ENCODE peak calls at places on chromosomes 6 and 20, in five cellular contexts. U, X, J, K and G are unnamed samples.
A peak's percentile ranks its signal among the peaks of the same experiment; 100 is the strongest.

GRCh38 chr6:11595903-11596302 is 58.4 kb downstream of the TMEM170B start:
- DNase-seq in K (no peak), J (no peak), X (no peak), U (no peak), G (no peak)

GRCh38 chr20:37315293-37316110 is 26.0 kb downstream of the MANBAL start:
- DNase-seq in K (peak; percentile 76), J (no peak), U (peak; percentile 93), X (no peak), G (peak; percentile 59)

GRCh38 chr6:32222333-32223230 is 1.3 kb downstream of the NOTCH4 start:
- DNase-seq in U (no peak), J (no peak), X (no peak), K (no peak), G (no peak)

GRCh38 chr20:2756056-2756611 is 44.3 kb downstream of the CPXM1 start:
- DNase-seq in J (no peak), U (no peak), X (no peak), K (no peak), G (peak; percentile 62)

GRCh38 chr6:106973018-106973840 is 1.3 kb downstream of the CD24 start:
- DNase-seq in K (peak; percentile 54), U (peak; percentile 73), J (no peak), X (no peak), G (peak; percentile 59)

GRCh38 chr6:70520575-70520974 is 46.2 kb upstream of the SDHAF4 start:
- DNase-seq in U (no peak), X (no peak), K (no peak), J (peak; percentile 11), G (peak; percentile 22)

GRCh38 chr6:142011775-142012174 is 121.0 kb upstream of the GJE1 start:
- DNase-seq in U (no peak), X (no peak), J (no peak), K (no peak), G (no peak)

GRCh38 chr20:10453241-10453640 is 18.1 kb downstream of the SLX4IP start:
- DNase-seq in J (peak; percentile 78), U (no peak), K (no peak), X (peak; percentile 95), G (no peak)

GRCh38 chr6:11160199-11160598 is 48.7 kb upstream of the ERVFRD-1 start:
- DNase-seq in X (no peak), K (no peak), U (no peak), J (no peak), G (no peak)

GRCh38 chr6:134888316-134888715 is 61.6 kb downstream of the ALDH8A1 start:
- DNase-seq in K (no peak), J (no peak), U (no peak), X (no peak), G (no peak)

GRCh38 chr20:5910192-5910591 is 40.1 kb downstream of the TRMT6 start:
- DNase-seq in U (no peak), X (no peak), K (no peak), J (no peak), G (no peak)

GRCh38 chr20:14580426-14581074 is 243.1 kb upstream of the FLRT3 start:
- DNase-seq in J (peak; percentile 9), X (no peak), U (no peak), K (no peak), G (no peak)

GRCh38 chr6:111254779-111255166 is 167.5 kb downstream of the SLC16A10 start:
- DNase-seq in K (no peak), X (no peak), U (no peak), J (no peak), G (no peak)

GRCh38 chr20:3046677-3047462 is 1.0 kb downstream of the MRPS26 start:
- DNase-seq in K (peak; percentile 19), U (no peak), X (no peak), J (no peak), G (peak; percentile 50)

GRCh38 chr6:18680842-18681241 is 293.7 kb downstream of the RNF144B start:
- DNase-seq in J (no peak), U (no peak), X (no peak), K (no peak), G (no peak)

GRCh38 chr6:33809619-33810018 is 5.8 kb upstream of the MLN start:
- DNase-seq in U (peak; percentile 45), J (no peak), X (no peak), K (no peak), G (no peak)

GRCh38 chr6:116616757-116617093 is 446 bp downstream of the RSPH4A start:
- DNase-seq in K (no peak), J (peak; percentile 43), X (no peak), U (peak; percentile 69), G (peak; percentile 36)

GRCh38 chr6:42001506-42001905 is 48.8 kb upstream of the TAF8 start:
- DNase-seq in U (no peak), J (no peak), K (no peak), X (no peak), G (no peak)

GRCh38 chr6:159716247-159717086 is 10.8 kb upstream of the WTAP start:
- DNase-seq in J (no peak), U (no peak), X (peak; percentile 78), K (no peak), G (no peak)

GRCh38 chr6:153367006-153367405 is 235.9 kb upstream of the RGS17 start:
- DNase-seq in X (no peak), K (no peak), J (no peak), U (no peak), G (no peak)
- TF ChIP-seq CTCF in X (no peak), K (no peak), J (no peak), U (no peak), G (no peak)

GRCh38 chr6:130047440-130047995 is 29.1 kb downstream of the L3MBTL3 start:
- DNase-seq in X (no peak), U (no peak), J (no peak), K (no peak), G (no peak)
- TF ChIP-seq CTCF in X (no peak), U (no peak), J (no peak), K (peak; percentile 26), G (no peak)

DNA sequence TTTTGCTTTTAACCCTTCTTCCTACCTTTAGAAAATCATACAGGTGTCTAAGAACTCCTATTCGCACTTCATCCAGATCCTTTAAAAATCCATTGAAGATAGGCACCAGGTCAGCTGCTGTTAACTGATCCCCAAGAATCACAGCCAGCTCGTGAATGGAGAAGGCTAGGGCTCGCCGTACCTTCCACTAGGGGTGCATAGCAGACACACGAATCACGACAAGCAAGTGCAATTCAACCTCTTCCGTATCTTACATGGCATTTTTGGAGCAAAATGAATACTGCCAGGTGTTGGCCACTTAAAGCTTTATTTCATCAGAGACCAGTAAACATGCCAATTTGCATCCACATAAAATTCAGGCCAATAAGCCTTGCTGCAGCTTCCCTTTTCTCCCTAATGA is 10.8 kb upstream of the ANKRD60 start:
- DNase-seq in X (no peak), J (no peak), K (no peak), U (no peak), G (no peak)
- TF ChIP-seq CTCF in X (no peak), J (no peak), K (no peak), U (no peak), G (no peak)

GRCh38 chr6:157893238-157893637 is 70.2 kb downstream of the SNX9 start:
- DNase-seq in J (no peak), X (no peak), U (no peak), K (no peak), G (no peak)

GRCh38 chr6:157895585-157895984 is 72.5 kb downstream of the SNX9 start:
- DNase-seq in U (no peak), K (no peak), J (no peak), X (no peak), G (no peak)

GRCh38 chr6:157898169-157898568 is 75.1 kb downstream of the SNX9 start:
- DNase-seq in X (no peak), J (no peak), U (no peak), K (no peak), G (no peak)

GRCh38 chr6:157898640-157899039 is 75.6 kb downstream of the SNX9 start:
- DNase-seq in X (no peak), U (no peak), K (no peak), J (no peak), G (no peak)

GRCh38 chr6:157896931-157897330 is 73.9 kb downstream of the SNX9 start:
- DNase-seq in X (no peak), K (no peak), U (no peak), J (no peak), G (no peak)
- TF ChIP-seq CTCF in X (no peak), K (no peak), U (no peak), J (no peak), G (no peak)

DNA sequence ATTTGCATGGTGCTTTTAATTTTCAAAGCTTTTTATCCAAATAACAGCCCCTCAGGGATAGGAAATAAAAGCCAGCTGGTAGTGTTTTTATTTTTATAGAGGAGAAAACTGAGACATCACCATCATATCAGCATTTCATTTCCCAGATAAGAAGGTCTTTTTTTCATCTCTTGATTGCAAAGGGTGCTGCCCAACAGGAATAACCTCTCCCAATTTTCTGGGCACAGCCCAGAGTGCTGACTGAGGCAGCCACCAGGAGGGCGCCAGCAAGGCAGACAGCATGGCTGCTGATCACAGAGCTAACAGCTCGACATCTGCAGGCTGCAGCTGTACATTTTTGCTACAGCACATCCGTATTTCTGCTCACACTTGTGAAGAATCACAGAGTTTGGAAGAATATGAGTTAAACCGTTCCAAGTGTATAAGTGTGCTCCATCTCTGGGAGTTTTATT is 85.7 kb upstream of the C20orf144 start:
- DNase-seq in U (no peak), J (no peak), X (no peak), K (no peak), G (no peak)
- TF ChIP-seq CTCF in U (no peak), J (no peak), X (no peak), K (no peak), G (peak; percentile 20)

GRCh38 chr6:136333824-136334464 is 44.3 kb upstream of the BCLAF1 start:
- DNase-seq in U (no peak), X (peak; percentile 6), J (no peak), K (no peak), G (no peak)

GRCh38 chr6:136334465-136334846 is 44.8 kb upstream of the BCLAF1 start:
- DNase-seq in X (no peak), K (no peak), U (no peak), J (no peak), G (no peak)

GRCh38 chr6:136335736-136336362 is 46.2 kb upstream of the BCLAF1 start:
- DNase-seq in X (no peak), J (no peak), K (no peak), U (no peak), G (no peak)

GRCh38 chr6:136337606-136338005 is 48.0 kb upstream of the BCLAF1 start:
- DNase-seq in U (no peak), K (no peak), J (no peak), X (no peak), G (no peak)

GRCh38 chr6:136334853-136335252 is 45.2 kb upstream of the BCLAF1 start:
- DNase-seq in X (no peak), J (no peak), U (no peak), K (no peak), G (no peak)
- TF ChIP-seq CTCF in X (no peak), J (no peak), U (no peak), K (no peak), G (no peak)